ENCODE peak calls at places on chromosome X, in ten cellular contexts. One of them, this sample, is unnamed.

GRCh38 chrX:74536142-74537010 is 78.0 kb downstream of the RLIM start:
- DNase-seq in RWPE1: peak; percentile 56
- DNase-seq in nephron progenitor cell: peak; percentile 73
- DNase-seq in cardiac fibroblast: peak; percentile 78
- DNase-seq in suprapubic skin: peak; percentile 90
- DNase-seq in glutamatergic neuron: peak; percentile 70
- DNase-seq in WERI-Rb-1: peak; percentile 89
- DNase-seq in BE2C: peak; percentile 72
- DNase-seq in fibroblast of the aortic adventitia: peak; percentile 87
- DNase-seq in progenitor cell of endocrine pancreas: peak; percentile 45
- DNase-seq in this sample: peak; percentile 21

GRCh38 chrX:140918398-140919043 is 83.9 kb upstream of the SPANXB1 start:
- DNase-seq in progenitor cell of endocrine pancreas: no peak
- DNase-seq in glutamatergic neuron: no peak
- DNase-seq in fibroblast of the aortic adventitia: peak; percentile 72
- DNase-seq in suprapubic skin: no peak
- DNase-seq in RWPE1: peak; percentile 3
- DNase-seq in cardiac fibroblast: peak; percentile 81
- DNase-seq in WERI-Rb-1: peak; percentile 6
- DNase-seq in BE2C: peak; percentile 37
- DNase-seq in nephron progenitor cell: peak; percentile 34
- DNase-seq in this sample: no peak

GRCh38 chrX:97587171-97587570 is 703.5 kb downstream of the RPA4 start:
- DNase-seq in suprapubic skin: no peak
- DNase-seq in WERI-Rb-1: no peak
- DNase-seq in fibroblast of the aortic adventitia: no peak
- DNase-seq in RWPE1: no peak
- DNase-seq in BE2C: no peak
- DNase-seq in nephron progenitor cell: no peak
- DNase-seq in cardiac fibroblast: no peak
- DNase-seq in progenitor cell of endocrine pancreas: no peak
- DNase-seq in glutamatergic neuron: no peak
- DNase-seq in this sample: no peak

GRCh38 chrX:45712067-45712466 is 511.4 kb upstream of the DIPK2B start:
- DNase-seq in BE2C: no peak
- DNase-seq in RWPE1: no peak
- DNase-seq in nephron progenitor cell: no peak
- DNase-seq in WERI-Rb-1: no peak
- DNase-seq in fibroblast of the aortic adventitia: peak; percentile 71
- DNase-seq in suprapubic skin: no peak
- DNase-seq in cardiac fibroblast: peak; percentile 87
- DNase-seq in glutamatergic neuron: no peak
- DNase-seq in progenitor cell of endocrine pancreas: no peak
- DNase-seq in this sample: no peak

GRCh38 chrX:17679820-17680219 is 57.5 kb upstream of the SCML1 start:
- DNase-seq in RWPE1: no peak
- DNase-seq in WERI-Rb-1: no peak
- DNase-seq in nephron progenitor cell: no peak
- DNase-seq in glutamatergic neuron: no peak
- DNase-seq in cardiac fibroblast: no peak
- DNase-seq in progenitor cell of endocrine pancreas: no peak
- DNase-seq in BE2C: no peak
- DNase-seq in fibroblast of the aortic adventitia: no peak
- DNase-seq in suprapubic skin: no peak
- DNase-seq in this sample: no peak

GRCh38 chrX:64202808-64203320 is 2.6 kb downstream of the AMER1 start:
- DNase-seq in WERI-Rb-1: no peak
- DNase-seq in cardiac fibroblast: no peak
- DNase-seq in glutamatergic neuron: no peak
- DNase-seq in suprapubic skin: no peak
- DNase-seq in BE2C: no peak
- DNase-seq in RWPE1: no peak
- DNase-seq in progenitor cell of endocrine pancreas: no peak
- DNase-seq in fibroblast of the aortic adventitia: no peak
- DNase-seq in nephron progenitor cell: no peak
- DNase-seq in this sample: no peak

GRCh38 chrX:103608305-103608963 is 671 bp downstream of the TCEAL3 start:
- DNase-seq in cardiac fibroblast: no peak
- DNase-seq in RWPE1: no peak
- DNase-seq in WERI-Rb-1: no peak
- DNase-seq in glutamatergic neuron: no peak
- DNase-seq in suprapubic skin: peak; percentile 63
- DNase-seq in progenitor cell of endocrine pancreas: no peak
- DNase-seq in BE2C: no peak
- DNase-seq in nephron progenitor cell: no peak
- DNase-seq in fibroblast of the aortic adventitia: no peak
- DNase-seq in this sample: no peak

GRCh38 chrX:15973299-15973698 is 118.7 kb upstream of the AP1S2 start:
- DNase-seq in glutamatergic neuron: no peak
- DNase-seq in BE2C: peak; percentile 26
- DNase-seq in WERI-Rb-1: peak; percentile 49
- DNase-seq in fibroblast of the aortic adventitia: peak; percentile 27
- DNase-seq in nephron progenitor cell: no peak
- DNase-seq in progenitor cell of endocrine pancreas: no peak
- DNase-seq in suprapubic skin: no peak
- DNase-seq in RWPE1: peak; percentile 3
- DNase-seq in cardiac fibroblast: peak; percentile 48
- DNase-seq in this sample: no peak

GRCh38 chrX:104330966-104331365 is 76.2 kb upstream of the ESX1 start:
- DNase-seq in BE2C: no peak
- DNase-seq in cardiac fibroblast: peak; percentile 71
- DNase-seq in suprapubic skin: no peak
- DNase-seq in fibroblast of the aortic adventitia: peak; percentile 20
- DNase-seq in RWPE1: peak; percentile 42
- DNase-seq in glutamatergic neuron: no peak
- DNase-seq in nephron progenitor cell: no peak
- DNase-seq in WERI-Rb-1: no peak
- DNase-seq in progenitor cell of endocrine pancreas: no peak
- DNase-seq in this sample: no peak

GRCh38 chrX:23668335-23668734 is 1.0 kb downstream of the PRDX4 start:
- DNase-seq in RWPE1: no peak
- DNase-seq in nephron progenitor cell: no peak
- DNase-seq in cardiac fibroblast: peak; percentile 9
- DNase-seq in suprapubic skin: no peak
- DNase-seq in BE2C: no peak
- DNase-seq in progenitor cell of endocrine pancreas: no peak
- DNase-seq in WERI-Rb-1: no peak
- DNase-seq in fibroblast of the aortic adventitia: peak; percentile 11
- DNase-seq in glutamatergic neuron: no peak
- DNase-seq in this sample: no peak

GRCh38 chrX:102720237-102721168 is at the start of gene GPRASP3:
- DNase-seq in BE2C: peak; percentile 79
- DNase-seq in glutamatergic neuron: peak; percentile 82
- DNase-seq in cardiac fibroblast: peak; percentile 59
- DNase-seq in fibroblast of the aortic adventitia: peak; percentile 59
- DNase-seq in RWPE1: peak; percentile 62
- DNase-seq in WERI-Rb-1: peak; percentile 77
- DNase-seq in suprapubic skin: peak; percentile 77
- DNase-seq in nephron progenitor cell: no peak
- DNase-seq in progenitor cell of endocrine pancreas: no peak
- DNase-seq in this sample: peak; percentile 70

GRCh38 chrX:74015379-74016019 is 288.5 kb upstream of the ZCCHC13 start:
- DNase-seq in nephron progenitor cell: peak; percentile 59
- DNase-seq in progenitor cell of endocrine pancreas: peak; percentile 34
- DNase-seq in BE2C: peak; percentile 58
- DNase-seq in RWPE1: peak; percentile 41
- DNase-seq in glutamatergic neuron: peak; percentile 32
- DNase-seq in WERI-Rb-1: peak; percentile 67
- DNase-seq in fibroblast of the aortic adventitia: peak; percentile 85
- DNase-seq in suprapubic skin: no peak
- DNase-seq in cardiac fibroblast: peak; percentile 78
- DNase-seq in this sample: no peak

GRCh38 chrX:13022926-13023325 is 21.5 kb downstream of the FAM9C start:
- DNase-seq in progenitor cell of endocrine pancreas: no peak
- DNase-seq in fibroblast of the aortic adventitia: no peak
- DNase-seq in WERI-Rb-1: no peak
- DNase-seq in cardiac fibroblast: no peak
- DNase-seq in BE2C: no peak
- DNase-seq in nephron progenitor cell: no peak
- DNase-seq in glutamatergic neuron: no peak
- DNase-seq in suprapubic skin: no peak
- DNase-seq in RWPE1: no peak
- DNase-seq in this sample: no peak

GRCh38 chrX:132165005-132165404 is 37.2 kb upstream of the FRMD7 start:
- DNase-seq in BE2C: no peak
- DNase-seq in WERI-Rb-1: no peak
- DNase-seq in glutamatergic neuron: no peak
- DNase-seq in progenitor cell of endocrine pancreas: no peak
- DNase-seq in cardiac fibroblast: no peak
- DNase-seq in nephron progenitor cell: no peak
- DNase-seq in suprapubic skin: no peak
- DNase-seq in fibroblast of the aortic adventitia: no peak
- DNase-seq in RWPE1: no peak
- DNase-seq in this sample: no peak

GRCh38 chrX:1492421-1493012 is 39.8 kb upstream of the ASMTL start:
- DNase-seq in glutamatergic neuron: no peak
- DNase-seq in nephron progenitor cell: no peak
- DNase-seq in progenitor cell of endocrine pancreas: no peak
- DNase-seq in WERI-Rb-1: no peak
- DNase-seq in suprapubic skin: no peak
- DNase-seq in fibroblast of the aortic adventitia: no peak
- DNase-seq in BE2C: no peak
- DNase-seq in RWPE1: no peak
- DNase-seq in cardiac fibroblast: no peak
- DNase-seq in this sample: peak; percentile 75

GRCh38 chrX:125236955-125237354 is 82.7 kb upstream of the TEX13C start:
- DNase-seq in glutamatergic neuron: no peak
- DNase-seq in cardiac fibroblast: no peak
- DNase-seq in progenitor cell of endocrine pancreas: no peak
- DNase-seq in BE2C: no peak
- DNase-seq in fibroblast of the aortic adventitia: no peak
- DNase-seq in nephron progenitor cell: no peak
- DNase-seq in WERI-Rb-1: no peak
- DNase-seq in RWPE1: no peak
- DNase-seq in suprapubic skin: no peak
- DNase-seq in this sample: no peak
- TF ChIP-seq CTCF in glutamatergic neuron: no peak
- TF ChIP-seq CTCF in cardiac fibroblast: no peak
- TF ChIP-seq CTCF in progenitor cell of endocrine pancreas: no peak
- TF ChIP-seq CTCF in BE2C: no peak
- TF ChIP-seq CTCF in fibroblast of the aortic adventitia: no peak
- TF ChIP-seq CTCF in nephron progenitor cell: no peak
- TF ChIP-seq CTCF in WERI-Rb-1: no peak
- TF ChIP-seq CTCF in RWPE1: no peak
- TF ChIP-seq CTCF in suprapubic skin: no peak
- TF ChIP-seq CTCF in this sample: no peak

GRCh38 chrX:9566150-9566621 is 101.3 kb downstream of the TBL1X start:
- DNase-seq in nephron progenitor cell: no peak
- DNase-seq in suprapubic skin: no peak
- DNase-seq in WERI-Rb-1: no peak
- DNase-seq in RWPE1: peak; percentile 39
- DNase-seq in progenitor cell of endocrine pancreas: no peak
- DNase-seq in BE2C: no peak
- DNase-seq in glutamatergic neuron: no peak
- DNase-seq in cardiac fibroblast: peak; percentile 88
- DNase-seq in fibroblast of the aortic adventitia: peak; percentile 86
- DNase-seq in this sample: peak; percentile 86
- TF ChIP-seq CTCF in nephron progenitor cell: no peak
- TF ChIP-seq CTCF in suprapubic skin: no peak
- TF ChIP-seq CTCF in WERI-Rb-1: no peak
- TF ChIP-seq CTCF in RWPE1: no peak
- TF ChIP-seq CTCF in progenitor cell of endocrine pancreas: no peak
- TF ChIP-seq CTCF in BE2C: no peak
- TF ChIP-seq CTCF in glutamatergic neuron: no peak
- TF ChIP-seq CTCF in cardiac fibroblast: no peak
- TF ChIP-seq CTCF in fibroblast of the aortic adventitia: no peak
- TF ChIP-seq CTCF in this sample: no peak

GRCh38 chrX:72609313-72609712 is 36.7 kb upstream of the HDAC8 start:
- DNase-seq in fibroblast of the aortic adventitia: peak; percentile 14
- DNase-seq in suprapubic skin: no peak
- DNase-seq in WERI-Rb-1: no peak
- DNase-seq in BE2C: no peak
- DNase-seq in cardiac fibroblast: peak; percentile 33
- DNase-seq in RWPE1: peak; percentile 18
- DNase-seq in glutamatergic neuron: no peak
- DNase-seq in nephron progenitor cell: no peak
- DNase-seq in progenitor cell of endocrine pancreas: no peak
- DNase-seq in this sample: no peak
- TF ChIP-seq CTCF in fibroblast of the aortic adventitia: no peak
- TF ChIP-seq CTCF in suprapubic skin: no peak
- TF ChIP-seq CTCF in WERI-Rb-1: peak; percentile 13
- TF ChIP-seq CTCF in BE2C: peak; percentile 21
- TF ChIP-seq CTCF in cardiac fibroblast: peak; percentile 32
- TF ChIP-seq CTCF in RWPE1: no peak
- TF ChIP-seq CTCF in glutamatergic neuron: no peak
- TF ChIP-seq CTCF in nephron progenitor cell: no peak
- TF ChIP-seq CTCF in progenitor cell of endocrine pancreas: peak; percentile 12
- TF ChIP-seq CTCF in this sample: no peak

GRCh38 chrX:154029439-154029838 is 9.7 kb upstream of the IRAK1 start:
- DNase-seq in WERI-Rb-1: peak; percentile 41
- DNase-seq in fibroblast of the aortic adventitia: no peak
- DNase-seq in BE2C: no peak
- DNase-seq in suprapubic skin: no peak
- DNase-seq in progenitor cell of endocrine pancreas: no peak
- DNase-seq in nephron progenitor cell: no peak
- DNase-seq in RWPE1: no peak
- DNase-seq in glutamatergic neuron: no peak
- DNase-seq in cardiac fibroblast: no peak
- DNase-seq in this sample: no peak

GRCh38 chrX:154026136-154026806 is 6.6 kb upstream of the IRAK1 start:
- DNase-seq in WERI-Rb-1: peak; percentile 61
- DNase-seq in cardiac fibroblast: no peak
- DNase-seq in RWPE1: no peak
- DNase-seq in fibroblast of the aortic adventitia: no peak
- DNase-seq in BE2C: no peak
- DNase-seq in suprapubic skin: no peak
- DNase-seq in glutamatergic neuron: no peak
- DNase-seq in progenitor cell of endocrine pancreas: no peak
- DNase-seq in nephron progenitor cell: no peak
- DNase-seq in this sample: no peak

GRCh38 chrX:154028502-154029184 is 8.9 kb upstream of the IRAK1 start:
- DNase-seq in cardiac fibroblast: no peak
- DNase-seq in glutamatergic neuron: no peak
- DNase-seq in suprapubic skin: no peak
- DNase-seq in fibroblast of the aortic adventitia: no peak
- DNase-seq in progenitor cell of endocrine pancreas: no peak
- DNase-seq in nephron progenitor cell: no peak
- DNase-seq in RWPE1: no peak
- DNase-seq in BE2C: no peak
- DNase-seq in WERI-Rb-1: no peak
- DNase-seq in this sample: no peak

GRCh38 chrX:154025230-154025629 is 5.5 kb upstream of the IRAK1 start:
- DNase-seq in nephron progenitor cell: no peak
- DNase-seq in RWPE1: no peak
- DNase-seq in BE2C: no peak
- DNase-seq in cardiac fibroblast: no peak
- DNase-seq in WERI-Rb-1: peak; percentile 65
- DNase-seq in fibroblast of the aortic adventitia: no peak
- DNase-seq in progenitor cell of endocrine pancreas: no peak
- DNase-seq in glutamatergic neuron: peak; percentile 34
- DNase-seq in suprapubic skin: no peak
- DNase-seq in this sample: no peak

DNA sequence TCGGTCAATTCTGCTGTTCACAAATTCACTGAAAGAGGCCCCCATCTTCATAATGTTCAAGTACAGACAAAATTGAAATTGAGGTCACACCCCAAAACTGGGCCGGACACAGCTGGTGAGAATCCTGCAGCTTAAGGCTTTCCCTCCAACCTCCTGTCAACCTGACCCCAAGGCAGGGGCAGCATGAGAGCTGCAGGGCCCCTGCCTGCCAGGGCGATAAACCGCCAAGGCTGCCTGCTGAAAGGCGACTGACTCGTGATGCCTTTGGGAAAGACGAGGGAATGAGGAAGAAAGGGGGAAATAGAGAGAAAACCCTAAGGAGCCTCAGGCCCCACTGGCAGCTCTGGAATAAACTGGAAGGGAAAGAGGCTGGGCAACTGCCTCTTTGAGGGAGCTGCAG is 7.3 kb upstream of the IRAK1 start:
- DNase-seq in RWPE1: no peak
- DNase-seq in WERI-Rb-1: no peak
- DNase-seq in BE2C: no peak
- DNase-seq in nephron progenitor cell: no peak
- DNase-seq in suprapubic skin: no peak
- DNase-seq in fibroblast of the aortic adventitia: no peak
- DNase-seq in progenitor cell of endocrine pancreas: no peak
- DNase-seq in cardiac fibroblast: no peak
- DNase-seq in glutamatergic neuron: no peak
- DNase-seq in this sample: no peak
- TF ChIP-seq CTCF in RWPE1: no peak
- TF ChIP-seq CTCF in WERI-Rb-1: no peak
- TF ChIP-seq CTCF in BE2C: no peak
- TF ChIP-seq CTCF in nephron progenitor cell: no peak
- TF ChIP-seq CTCF in suprapubic skin: no peak
- TF ChIP-seq CTCF in fibroblast of the aortic adventitia: no peak
- TF ChIP-seq CTCF in progenitor cell of endocrine pancreas: no peak
- TF ChIP-seq CTCF in cardiac fibroblast: no peak
- TF ChIP-seq CTCF in glutamatergic neuron: no peak
- TF ChIP-seq CTCF in this sample: no peak